ENCODE peak calls at places on chromosomes 11 and 22, in seven cellular contexts. X is stomach, Q is dorsolateral prefrontal cortex, V is mesenchymal stem cell, H is uterus, B is substantia nigra, S is heart left ventricle. A is an unnamed sample.

GRCh38 chr22:45742866-45743450 is 71.3 kb downstream of the ATXN10 start:
- DNase-seq in B (no peak), V (peak), S (no peak), H (no peak), X (peak), Q (no peak), A (peak)

GRCh38 chr11:65503923-65504670 is 5.3 kb downstream of the MALAT1 start:
- DNase-seq in S (no peak), Q (no peak), X (no peak), V (peak), H (no peak), B (no peak), A (no peak)

GRCh38 chr11:77698896-77699295 is 61.3 kb upstream of the CLNS1A start:
- DNase-seq in B (no peak), Q (no peak), X (no peak), H (no peak), V (no peak), S (no peak), A (no peak)

GRCh38 chr22:44357962-44358553 is 45.3 kb upstream of the SHISAL1 start:
- DNase-seq in H (peak), X (no peak), V (peak), B (no peak), Q (no peak), S (peak), A (no peak)

GRCh38 chr11:46729110-46730027 is 10.4 kb downstream of the F2 start:
- DNase-seq in S (no peak), Q (no peak), X (no peak), H (no peak), V (no peak), B (no peak), A (no peak)

GRCh38 chr11:121469910-121470309 is 17.1 kb upstream of the SORL1-AS1 start:
- DNase-seq in H (no peak), X (no peak), S (no peak), Q (no peak), B (no peak), V (no peak), A (no peak)

GRCh38 chr22:27372969-27373670 is 428.4 kb downstream of the MN1 start:
- DNase-seq in X (peak), H (no peak), V (peak), S (no peak), Q (no peak), B (no peak), A (peak)

GRCh38 chr22:24506802-24507438 is 11.8 kb downstream of the UPB1 start:
- DNase-seq in Q (no peak), B (no peak), S (peak), H (no peak), X (no peak), V (peak), A (no peak)

GRCh38 chr11:117437041-117437790 is 109.6 kb downstream of the CEP164 start:
- DNase-seq in H (no peak), Q (no peak), X (no peak), S (no peak), V (no peak), B (no peak), A (no peak)

GRCh38 chr11:3208272-3208671 is 10.3 kb downstream of the MRGPRG start:
- DNase-seq in X (no peak), B (no peak), Q (no peak), V (no peak), S (no peak), H (no peak), A (no peak)

GRCh38 chr11:119126675-119127268 is 5.4 kb downstream of the HINFP start:
- DNase-seq in V (no peak), H (no peak), B (no peak), Q (no peak), S (no peak), X (no peak), A (no peak)

GRCh38 chr11:27619039-27619438 is 81.2 kb downstream of the BDNF start:
- DNase-seq in S (no peak), X (no peak), V (no peak), H (no peak), B (no peak), Q (no peak), A (no peak)

GRCh38 chr22:50473855-50474671 is 772 bp downstream of the SBF1 start:
- DNase-seq in Q (no peak), X (peak), H (no peak), V (peak), B (peak), S (peak), A (no peak)

GRCh38 chr11:113377606-113378005 is 10.0 kb upstream of the ANKK1 start:
- DNase-seq in B (no peak), X (no peak), H (no peak), Q (no peak), S (no peak), V (no peak), A (no peak)

GRCh38 chr22:21681566-21682370 is 16.0 kb downstream of the PPIL2 start:
- DNase-seq in Q (no peak), B (no peak), X (no peak), V (no peak), S (no peak), H (no peak), A (no peak)

GRCh38 chr11:67439321-67440228 is 2.1 kb upstream of the PTPRCAP start:
- DNase-seq in X (peak), S (no peak), B (no peak), V (peak), Q (no peak), H (no peak), A (no peak)

GRCh38 chr11:119832536-119832935 is 103.5 kb upstream of the NECTIN1 start:
- DNase-seq in V (no peak), X (peak), Q (no peak), S (no peak), H (no peak), B (no peak), A (no peak)

GRCh38 chr22:38033522-38034277 is 23.5 kb upstream of the PICK1 start:
- DNase-seq in Q (peak), H (no peak), X (no peak), V (no peak), B (peak), S (no peak), A (no peak)

GRCh38 chr11:59943996-59944395 is 5.8 kb downstream of the OOSP1 start:
- DNase-seq in X (no peak), H (no peak), B (no peak), S (no peak), Q (no peak), V (no peak), A (no peak)

GRCh38 chr11:32279672-32280071 is 155.7 kb downstream of the WT1 start:
- DNase-seq in V (no peak), Q (no peak), B (no peak), H (no peak), S (no peak), X (no peak), A (no peak)

GRCh38 chr22:36925388-36926290 is 12.2 kb downstream of the CSF2RB start:
- DNase-seq in B (no peak), V (no peak), Q (no peak), H (no peak), S (no peak), X (no peak), A (no peak)

GRCh38 chr11:2097998-2098690 is 41.0 kb downstream of the IGF2 start:
- DNase-seq in B (no peak), X (no peak), H (no peak), V (no peak), S (no peak), Q (no peak), A (no peak)

GRCh38 chr11:126341760-126342161 is 13.7 kb upstream of the ST3GAL4 start:
- DNase-seq in V (peak), X (no peak), H (no peak), B (no peak), S (no peak), Q (no peak), A (no peak)

GRCh38 chr11:81494431-81494830 is 1239.2 kb downstream of the FAM181B start:
- DNase-seq in S (no peak), H (no peak), Q (no peak), B (no peak), X (no peak), V (no peak), A (no peak)

GRCh38 chr22:26547426-26547825 is 35.2 kb upstream of the TFIP11 start:
- DNase-seq in V (no peak), B (no peak), S (no peak), Q (no peak), X (no peak), H (no peak), A (peak)

GRCh38 chr11:63573881-63574855 is 11.0 kb upstream of the PLAAT2 start:
- DNase-seq in B (no peak), H (peak), Q (no peak), X (peak), S (no peak), V (peak), A (no peak)

GRCh38 chr11:104127828-104128227 is 36.1 kb downstream of the PDGFD start:
- DNase-seq in H (no peak), S (no peak), X (no peak), V (peak), B (no peak), Q (no peak), A (no peak)

GRCh38 chr11:16778876-16779275 is 40.4 kb downstream of the C11orf58 start:
- DNase-seq in X (peak), V (no peak), Q (no peak), B (no peak), H (no peak), S (no peak), A (no peak)

GRCh38 chr11:118565062-118565461 is 669 bp downstream of the IFT46 start:
- DNase-seq in H (peak), X (no peak), V (no peak), Q (no peak), B (no peak), S (no peak), A (no peak)

GRCh38 chr22:21865041-21865440 is 2.4 kb downstream of the MAPK1 start:
- DNase-seq in Q (peak), B (no peak), S (no peak), H (peak), V (peak), X (peak), A (no peak)

GRCh38 chr11:133339495-133340140 is 192.7 kb downstream of the OPCML start:
- DNase-seq in H (no peak), S (no peak), X (no peak), V (no peak), B (no peak), Q (no peak), A (no peak)

GRCh38 chr22:23534201-23534850 is 45.8 kb downstream of the IGLL1 start:
- DNase-seq in H (no peak), Q (no peak), V (no peak), S (no peak), X (no peak), B (no peak), A (no peak)

GRCh38 chr11:86062719-86063118 is 6.2 kb downstream of the PICALM start:
- DNase-seq in X (no peak), Q (no peak), V (peak), S (no peak), B (no peak), H (no peak), A (no peak)
- H3K27ac ChIP-seq in X (peak), Q (peak), V (no peak), S (peak), B (no peak), H (peak), A (no peak)

DNA sequence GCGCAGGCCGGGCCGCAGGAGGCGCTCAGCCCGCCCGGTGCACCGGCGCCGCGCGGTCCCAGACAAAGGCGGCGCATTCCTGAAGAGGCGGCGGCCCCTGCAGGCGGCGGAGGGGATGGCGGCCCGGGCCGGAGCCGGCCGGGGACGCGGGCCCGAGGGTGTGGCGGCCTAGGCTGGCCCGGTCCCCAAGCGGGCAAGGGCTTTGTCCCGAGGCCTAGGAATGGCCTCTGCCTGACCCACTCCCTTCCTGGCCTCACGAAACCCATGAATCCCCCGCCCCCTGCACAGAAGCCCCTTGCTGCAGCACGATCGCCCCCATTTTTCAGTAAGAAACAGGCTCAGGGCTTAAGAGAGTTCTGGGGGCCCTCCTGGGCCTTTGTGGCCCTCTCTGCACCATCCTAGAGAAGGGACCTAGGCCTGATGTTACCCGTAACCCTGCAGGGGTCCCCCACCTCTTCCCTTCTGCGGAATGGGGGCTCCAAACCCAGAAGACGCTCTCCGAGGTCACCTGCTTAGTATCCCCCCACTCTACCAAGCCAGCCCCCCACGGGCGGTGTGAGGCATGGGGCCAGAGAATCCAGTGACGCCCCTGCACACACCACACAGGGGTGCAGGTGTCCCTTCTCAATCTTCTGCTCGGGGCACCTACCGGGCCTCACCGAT is 363 bp upstream of the RTN4R start:
- DNase-seq in V (peak), X (peak), Q (peak), H (peak), B (no peak), S (peak), A (no peak)
- H3K27ac ChIP-seq in V (no peak), X (peak), Q (peak), H (peak), B (no peak), S (no peak), A (no peak)

GRCh38 chr11:128490092-128490491 is 97.3 kb downstream of the ETS1 start:
- DNase-seq in S (no peak), Q (no peak), B (no peak), H (no peak), X (no peak), V (no peak), A (no peak)

GRCh38 chr11:128488471-128488870 is 98.9 kb downstream of the ETS1 start:
- DNase-seq in S (no peak), X (no peak), V (peak), B (no peak), H (no peak), Q (no peak), A (no peak)

GRCh38 chr11:128484172-128484571 is 103.2 kb downstream of the ETS1 start:
- DNase-seq in Q (no peak), V (no peak), H (no peak), X (no peak), S (no peak), B (no peak), A (no peak)

GRCh38 chr11:128491195-128491936 is 96.0 kb downstream of the ETS1 start:
- DNase-seq in V (no peak), B (no peak), S (no peak), X (no peak), H (no peak), Q (no peak), A (no peak)

DNA sequence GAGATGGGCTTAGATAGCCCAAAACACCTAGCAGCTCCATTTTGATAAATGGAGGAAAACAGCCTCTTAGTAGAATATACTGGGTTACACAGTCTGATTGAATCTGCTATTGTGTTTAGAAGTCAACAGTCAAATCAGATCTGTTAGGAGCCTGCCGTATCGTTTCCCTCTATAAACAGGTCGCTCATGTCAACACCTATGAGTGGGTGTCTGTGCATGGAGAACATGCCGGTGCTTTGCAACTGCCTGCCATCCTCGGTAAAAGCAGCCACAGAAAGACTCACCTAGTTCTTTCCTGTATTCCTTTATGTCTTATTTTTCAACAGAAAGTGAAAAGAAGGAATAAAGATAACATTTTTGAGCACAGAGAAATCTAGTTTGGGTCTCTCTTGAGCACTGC is 99.4 kb downstream of the ETS1 start:
- DNase-seq in S (no peak), V (no peak), B (no peak), H (no peak), Q (no peak), X (no peak), A (no peak)
- H3K27ac ChIP-seq in S (peak), V (no peak), B (no peak), H (peak), Q (no peak), X (no peak), A (no peak)

GRCh38 chr11:73661035-73661628 is 14.8 kb downstream of the PLEKHB1 start:
- DNase-seq in V (peak), Q (peak), B (peak), S (peak), X (peak), H (peak), A (no peak)
- H3K27ac ChIP-seq in V (no peak), Q (peak), B (peak), S (no peak), X (no peak), H (peak), A (no peak)

A was measured in epithelial cell of prostate.